ENCODE peak calls at places on chromosomes 12 and 14, in six cellular contexts. K is HCT116, P is GM12878, T is K562, C is HepG2, M is H1. L is an unnamed sample.

GRCh38 chr12:105721051-105721825 is 390.7 kb downstream of the C12orf75 start:
- DNase-seq in M (no peak), K (no peak), P (peak), C (no peak), T (no peak), L (peak)

GRCh38 chr12:127381043-127381668 is 885.8 kb upstream of the TMEM132C start:
- DNase-seq in P (no peak), K (peak), M (peak), T (peak), C (peak), L (peak)

GRCh38 chr12:19507823-19508222 is 68.5 kb downstream of the AEBP2 start:
- DNase-seq in M (no peak), P (no peak), T (no peak), K (no peak), C (no peak), L (no peak)

GRCh38 chr14:81401420-81402122 is 1.4 kb upstream of the STON2 start:
- DNase-seq in P (no peak), C (no peak), T (no peak), M (no peak), K (peak), L (no peak)

GRCh38 chr14:95722525-95723190 is 8.7 kb upstream of the TCL1A start:
- DNase-seq in P (no peak), C (no peak), K (no peak), M (peak), T (no peak), L (no peak)

GRCh38 chr14:92460916-92461579 is 52.5 kb upstream of the RIN3 start:
- DNase-seq in M (no peak), C (no peak), P (peak), K (no peak), T (no peak), L (no peak)

GRCh38 chr14:100577986-100578431 is 9.2 kb downstream of the BEGAIN start:
- DNase-seq in T (no peak), C (no peak), M (no peak), K (no peak), P (no peak), L (no peak)

GRCh38 chr14:91827746-91828145 is 39.6 kb downstream of the TC2N start:
- DNase-seq in P (no peak), M (no peak), C (no peak), K (no peak), T (no peak), L (no peak)

GRCh38 chr12:65986047-65986446 is 144.5 kb downstream of the LLPH start:
- DNase-seq in P (no peak), T (no peak), C (no peak), K (no peak), M (no peak), L (no peak)

GRCh38 chr12:89390802-89391673 is 38.7 kb upstream of the DUSP6 start:
- DNase-seq in K (no peak), P (no peak), T (no peak), M (no peak), C (peak), L (no peak)

GRCh38 chr12:92629349-92630065 is 73.3 kb upstream of the PLEKHG7 start:
- DNase-seq in M (no peak), K (no peak), P (no peak), T (no peak), C (no peak), L (no peak)

GRCh38 chr14:61662437-61663311 is 32.6 kb upstream of the HIF1A start:
- DNase-seq in T (peak), P (peak), C (peak), K (peak), M (no peak), L (no peak)

GRCh38 chr14:73142216-73142615 is 5.9 kb downstream of the PSEN1 start:
- DNase-seq in P (peak), T (no peak), M (no peak), K (no peak), C (no peak), L (no peak)

GRCh38 chr12:122336015-122336946 is 70.0 kb upstream of the VPS33A start:
- DNase-seq in M (peak), K (peak), T (peak), P (no peak), C (peak), L (peak)

GRCh38 chr14:40417777-40418401 is 985.7 kb upstream of the FBXO33 start:
- DNase-seq in C (peak), T (peak), P (no peak), K (peak), M (peak), L (peak)
- TF ChIP-seq YY1 in C (no peak), T (no peak), P (no peak), K (no peak), M (no peak), L (no peak)

DNA sequence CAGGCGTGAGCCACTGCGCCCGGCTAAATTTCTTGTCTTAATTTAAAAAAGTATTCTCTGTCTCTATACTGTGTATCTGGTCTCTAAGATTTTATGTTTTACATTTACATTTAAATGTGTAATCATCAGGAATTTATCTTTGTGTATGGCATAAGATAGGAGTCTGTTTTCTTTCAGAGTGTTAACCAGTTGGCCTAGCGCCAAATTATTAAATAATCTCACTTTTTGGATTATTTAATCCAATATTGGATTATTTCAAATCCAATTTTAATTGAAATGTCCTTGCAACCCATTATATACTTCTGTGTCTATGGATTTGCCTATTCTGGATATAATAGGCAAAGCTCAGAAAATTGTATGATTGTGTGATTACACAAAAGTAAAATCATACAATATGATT is 45.0 kb downstream of the BAZ2A start:
- DNase-seq in M (no peak), T (no peak), K (no peak), P (no peak), C (no peak), L (no peak)
- TF ChIP-seq ZNF274 in M (no peak), T (no peak), K (no peak), P (no peak), C (no peak), L (no peak)

DNA sequence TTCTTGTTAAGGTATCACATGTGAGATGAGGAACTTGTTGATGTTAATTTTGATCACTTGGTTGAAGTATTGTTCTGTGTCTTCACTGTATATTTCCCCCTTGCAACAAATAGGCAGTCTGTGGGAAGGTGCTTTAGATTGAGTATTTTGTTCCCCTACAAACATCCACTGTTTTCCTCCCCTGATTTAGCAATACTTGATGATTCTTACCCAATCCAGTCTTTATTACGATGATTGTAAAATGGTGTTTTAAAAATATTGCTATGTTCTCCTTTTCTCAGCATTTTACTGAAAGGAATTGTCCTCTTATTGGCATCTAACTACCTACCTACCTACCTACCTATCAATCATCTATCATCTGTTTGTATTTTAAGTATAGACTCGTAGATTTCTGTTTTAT is 66.3 kb downstream of the ETNK1 start:
- DNase-seq in K (no peak), C (no peak), T (no peak), P (no peak), M (no peak), L (no peak)
- TF ChIP-seq YY1 in K (no peak), C (no peak), T (no peak), P (no peak), M (no peak), L (no peak)

GRCh38 chr12:116444590-116444943 is 114.6 kb upstream of the MAP1LC3B2 start:
- DNase-seq in T (no peak), P (no peak), C (no peak), M (no peak), K (no peak), L (no peak)

GRCh38 chr12:116442304-116442703 is 116.9 kb upstream of the MAP1LC3B2 start:
- DNase-seq in P (no peak), M (no peak), K (no peak), T (no peak), C (no peak), L (no peak)

GRCh38 chr12:116441292-116441691 is 117.9 kb upstream of the MAP1LC3B2 start:
- DNase-seq in C (no peak), K (no peak), T (no peak), M (no peak), P (no peak), L (no peak)

GRCh38 chr12:116442981-116443380 is 116.2 kb upstream of the MAP1LC3B2 start:
- DNase-seq in P (no peak), C (no peak), T (no peak), M (no peak), K (no peak), L (no peak)

DNA sequence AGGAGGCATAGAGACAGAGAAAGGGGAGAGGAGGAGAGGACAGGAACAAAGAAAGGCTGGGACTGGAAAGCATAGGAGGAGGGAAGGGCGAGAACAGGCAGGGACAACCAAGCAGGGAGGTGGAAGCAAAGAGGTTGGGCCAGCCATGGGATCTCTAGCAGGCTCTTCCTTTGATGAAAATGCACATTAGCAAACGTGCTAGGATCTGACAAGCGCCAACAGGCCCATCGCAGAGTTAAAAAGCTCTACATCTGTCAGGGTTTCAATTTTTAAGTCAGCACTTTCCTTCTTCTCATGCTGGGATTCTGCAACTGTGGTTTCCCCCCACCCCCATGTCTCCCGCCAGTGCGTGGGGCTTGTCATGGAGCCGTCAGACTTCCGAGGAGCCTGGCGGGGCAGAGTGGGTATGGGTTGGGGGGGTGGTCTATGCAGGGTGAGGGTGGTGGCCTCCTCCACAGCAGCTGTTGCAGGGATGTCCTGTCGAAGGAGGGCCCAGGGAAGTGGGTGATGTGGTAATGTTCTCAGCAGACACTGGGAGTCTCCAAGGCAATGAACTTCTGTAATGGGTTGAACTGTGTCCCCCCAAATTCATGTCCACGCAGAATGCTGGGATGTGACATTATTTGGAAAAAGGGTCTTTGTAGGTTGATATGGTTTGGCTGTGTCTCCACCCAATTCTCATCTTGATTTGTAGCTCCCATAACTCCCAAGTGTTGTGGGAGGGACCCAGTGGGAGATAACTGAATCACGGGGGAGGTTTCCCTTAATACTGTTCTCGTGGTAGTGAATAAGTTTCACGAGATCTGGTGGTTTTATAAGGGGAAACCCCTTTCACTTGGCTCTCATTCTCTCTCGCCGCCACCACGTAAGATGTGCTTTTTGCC is 115.2 kb upstream of the MAP1LC3B2 start:
- DNase-seq in K (no peak), T (peak), M (no peak), C (no peak), P (no peak), L (no peak)
- TF ChIP-seq ZNF274 in K (no peak), T (no peak), M (no peak), C (no peak), P (no peak), L (no peak)

GRCh38 chr12:22037952-22038351 is 8.1 kb upstream of the CMAS start:
- DNase-seq in T (no peak), K (no peak), C (no peak), P (no peak), M (no peak), L (no peak)
- TF ChIP-seq YY1 in T (no peak), K (no peak), C (no peak), P (no peak), M (no peak), L (no peak)

DNA sequence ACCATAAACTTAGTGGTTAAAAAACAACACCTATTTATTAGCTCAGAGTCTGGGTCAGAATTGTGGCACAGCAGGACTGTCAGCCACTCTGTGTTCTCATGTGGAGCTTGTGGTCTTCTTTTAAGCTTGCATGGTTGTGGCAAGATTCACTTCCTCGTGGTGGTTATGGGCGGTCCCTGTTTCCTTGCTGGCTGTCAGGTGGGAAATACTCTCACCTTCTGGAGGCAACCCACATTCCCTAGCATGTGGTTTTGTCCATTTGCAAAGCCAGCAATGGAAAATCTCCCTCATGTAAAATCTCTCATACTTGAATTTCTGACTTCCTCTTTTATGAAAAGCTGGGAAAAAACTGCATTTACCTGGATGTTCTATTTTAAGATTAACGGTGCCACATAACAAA is 229.8 kb downstream of the ALX1 start:
- DNase-seq in C (no peak), T (no peak), K (no peak), P (peak), M (no peak), L (no peak)
- TF ChIP-seq ZNF274 in C (no peak), T (no peak), K (no peak), P (no peak), M (no peak), L (no peak)

GRCh38 chr14:101823081-101823480 is 61.6 kb downstream of the PPP2R5C start:
- DNase-seq in P (no peak), K (no peak), M (no peak), C (no peak), T (no peak), L (no peak)

GRCh38 chr14:101823511-101824120 is 62.1 kb downstream of the PPP2R5C start:
- DNase-seq in T (no peak), K (no peak), M (no peak), C (no peak), P (peak), L (no peak)

GRCh38 chr14:101826359-101826758 is 64.8 kb downstream of the PPP2R5C start:
- DNase-seq in K (no peak), C (no peak), T (no peak), P (no peak), M (no peak), L (no peak)

GRCh38 chr14:101825797-101826196 is 64.3 kb downstream of the PPP2R5C start:
- DNase-seq in K (no peak), P (no peak), T (no peak), M (no peak), C (no peak), L (no peak)

GRCh38 chr14:101824339-101824727 is 62.8 kb downstream of the PPP2R5C start:
- DNase-seq in P (no peak), K (no peak), T (no peak), C (no peak), M (no peak), L (no peak)
- TF ChIP-seq YY1 in P (no peak), K (no peak), T (no peak), C (no peak), M (no peak), L (no peak)